ENCODE peak calls at places on chromosomes 1 and 21, in six cellular contexts. B, M, C, W, G and A are unnamed samples.

GRCh38 chr1:205356424-205357151 is at the start of gene KLHDC8A:
- DNase-seq in G (no peak), M (no peak), W (no peak), C (no peak), B (no peak), A (no peak)

GRCh38 chr21:30668776-30669175 is 26.1 kb downstream of the KRTAP20-3 start:
- DNase-seq in C (no peak), M (no peak), B (no peak), G (no peak), W (no peak), A (no peak)

GRCh38 chr1:63674238-63674864 is 81.1 kb downstream of the PGM1 start:
- DNase-seq in M (peak), G (no peak), W (peak), B (peak), C (peak), A (no peak)

GRCh38 chr1:196454792-196455191 is 153.4 kb downstream of the KCNT2 start:
- DNase-seq in G (no peak), M (no peak), C (no peak), B (no peak), W (no peak), A (no peak)

GRCh38 chr1:202625416-202626360 is 84.6 kb downstream of the SYT2 start:
- DNase-seq in M (peak), C (peak), W (peak), B (peak), G (no peak), A (peak)

GRCh38 chr1:231072502-231072901 is 32.4 kb upstream of the FAM89A start:
- DNase-seq in G (no peak), M (no peak), W (no peak), B (no peak), C (no peak), A (no peak)

GRCh38 chr1:238582816-238583215 is 692.1 kb upstream of the ZP4 start:
- DNase-seq in W (no peak), C (no peak), M (no peak), G (no peak), B (no peak), A (no peak)

GRCh38 chr1:99328171-99328570 is 63.9 kb downstream of the PLPPR4 start:
- DNase-seq in C (no peak), W (no peak), G (no peak), B (no peak), M (no peak), A (no peak)

GRCh38 chr1:11749203-11749689 is 12.7 kb upstream of the C1orf167 start:
- DNase-seq in W (peak), M (no peak), G (no peak), C (peak), B (peak), A (peak)

GRCh38 chr1:57165546-57165945 is 199.7 kb upstream of the C8B start:
- DNase-seq in G (no peak), B (no peak), M (no peak), W (no peak), C (no peak), A (no peak)